ENCODE peak calls at places on chromosomes 12 and 14, in ten cellular contexts. Q is activated CD4-positive, CD25-positive, alpha-beta regulatory T cell; M is NCI-H1694 treated with DMSO at 0.1 percent for 48 hours; W is neural crest cell; A is KBM-7; L is psoas muscle; Y is AG09319; B is HuH-7; X is stromal cell of bone marrow; C is fibroblast of pulmonary artery. G is an unnamed sample.

GRCh38 chr12:75130811-75131210 is 78.8 kb downstream of the KCNC2 start:
- DNase-seq in Q (no peak), W (no peak), Y (no peak), B (no peak), L (no peak), A (no peak), X (no peak), M (no peak), C (no peak), G (no peak)

GRCh38 chr12:75870878-75871277 is 160.7 kb downstream of the PHLDA1 start:
- DNase-seq in A (no peak), M (no peak), B (no peak), Q (no peak), C (no peak), X (no peak), Y (no peak), L (no peak), W (no peak), G (no peak)

GRCh38 chr12:124518051-124518932 is 49.1 kb downstream of the NCOR2 start:
- DNase-seq in Y (peak; percentile 99), A (peak; percentile 83), B (peak; percentile 98), W (peak; percentile 46), M (peak; percentile 95), Q (no peak), C (peak; percentile 100), X (peak; percentile 100), L (peak; percentile 99), G (peak; percentile 99)

GRCh38 chr14:52607061-52607460 is 54.4 kb downstream of the GPR137C start:
- DNase-seq in Q (no peak), L (no peak), A (no peak), M (peak; percentile 67), Y (no peak), X (no peak), B (no peak), W (no peak), C (no peak), G (no peak)

GRCh38 chr12:108125073-108125472 is 4.0 kb upstream of the WSCD2 start:
- DNase-seq in L (no peak), A (no peak), M (no peak), Q (no peak), B (no peak), W (no peak), X (no peak), C (no peak), Y (no peak), G (no peak)

GRCh38 chr14:68571928-68572525 is 220.8 kb downstream of the ZFP36L1 start:
- DNase-seq in C (no peak), M (no peak), Y (no peak), B (no peak), A (no peak), Q (no peak), X (no peak), L (no peak), W (no peak), G (no peak)

GRCh38 chr14:25122188-25122587 is 72.2 kb upstream of the STXBP6 start:
- DNase-seq in A (no peak), Q (no peak), L (no peak), Y (no peak), M (no peak), X (no peak), C (peak; percentile 32), B (no peak), W (no peak), G (no peak)

GRCh38 chr12:113766880-113767878 is 198.9 kb downstream of the RBM19 start:
- DNase-seq in L (no peak), C (peak; percentile 73), B (peak; percentile 49), A (no peak), Q (no peak), Y (peak; percentile 34), X (peak; percentile 38), M (no peak), W (no peak), G (peak; percentile 88)

GRCh38 chr12:49206389-49206788 is 17.5 kb upstream of the TUBA1A start:
- DNase-seq in B (no peak), W (no peak), A (no peak), C (no peak), X (no peak), L (no peak), Q (no peak), M (no peak), Y (no peak), G (no peak)